ENCODE peak calls at places on chromosomes 2 and 18, in eight cellular contexts. N, G, T, R, K, I, B and M are unnamed samples.

GRCh38 chr2:210092791-210093190 is 78.4 kb downstream of the KANSL1L start:
- DNase-seq in N (no peak), G (no peak), T (no peak), R (no peak), K (no peak), I (no peak), B (no peak), M (no peak)

GRCh38 chr2:239107936-239108335 is 260.1 kb downstream of the TWIST2 start:
- DNase-seq in N (no peak), G (no peak), T (no peak), R (no peak), K (no peak), I (no peak), B (no peak), M (no peak)

GRCh38 chr2:68357608-68358337 is 7.3 kb upstream of the PLEK start:
- DNase-seq in N (peak; percentile 48), G (peak; percentile 51), T (peak; percentile 65), R (peak; percentile 31), K (no peak), I (no peak), B (peak; percentile 33), M (no peak)

GRCh38 chr2:233711312-233712008 is 1.2 kb upstream of the UGT1A5 start:
- DNase-seq in N (peak; percentile 71), G (peak; percentile 47), T (peak; percentile 78), R (peak; percentile 56), K (peak; percentile 88), I (peak; percentile 92), B (peak; percentile 60), M (peak; percentile 61)

GRCh38 chr2:236626391-236627150 is 56.9 kb downstream of the ACKR3 start:
- DNase-seq in N (no peak), G (no peak), T (peak; percentile 55), R (no peak), K (no peak), I (no peak), B (no peak), M (no peak)

GRCh38 chr18:35502062-35502461 is 4.3 kb upstream of the INO80C start:
- DNase-seq in N (no peak), G (no peak), T (no peak), R (no peak), K (no peak), I (no peak), B (no peak), M (no peak)

GRCh38 chr2:39587641-39588040 is 78.1 kb upstream of the TMEM178A start:
- DNase-seq in N (no peak), G (no peak), T (no peak), R (no peak), K (no peak), I (no peak), B (no peak), M (no peak)

GRCh38 chr2:239597216-239597615 is 196.4 kb upstream of the HDAC4 start:
- DNase-seq in N (no peak), G (no peak), T (peak; percentile 40), R (no peak), K (no peak), I (peak; percentile 33), B (no peak), M (no peak)

GRCh38 chr2:8193686-8194615 is 487.9 kb upstream of the ID2 start:
- DNase-seq in N (no peak), G (no peak), T (no peak), R (no peak), K (peak; percentile 29), I (no peak), B (no peak), M (no peak)

GRCh38 chr2:182148344-182148743 is 162.7 kb downstream of the PPP1R1C start:
- DNase-seq in N (no peak), G (no peak), T (no peak), R (no peak), K (no peak), I (no peak), B (no peak), M (no peak)

GRCh38 chr2:131656816-131657633 is 129.3 kb downstream of the CCDC74A start:
- DNase-seq in N (no peak), G (no peak), T (no peak), R (no peak), K (no peak), I (no peak), B (no peak), M (no peak)

GRCh38 chr2:218981390-218982311 is 3.3 kb downstream of the FEV start:
- DNase-seq in N (no peak), G (no peak), T (peak; percentile 54), R (no peak), K (no peak), I (peak; percentile 67), B (no peak), M (no peak)

GRCh38 chr18:45930953-45931352 is 36.2 kb downstream of the EPG5 start:
- DNase-seq in N (peak; percentile 32), G (no peak), T (no peak), R (no peak), K (no peak), I (no peak), B (no peak), M (no peak)

GRCh38 chr2:173205375-173205774 is 129.7 kb downstream of the MAP3K20 start:
- DNase-seq in N (peak; percentile 84), G (no peak), T (peak; percentile 97), R (peak; percentile 75), K (no peak), I (no peak), B (peak; percentile 89), M (peak; percentile 89)

GRCh38 chr2:46615555-46616487 is 136.5 kb downstream of the TMEM247 start:
- DNase-seq in N (no peak), G (no peak), T (no peak), R (no peak), K (no peak), I (no peak), B (no peak), M (no peak)

GRCh38 chr2:25132296-25132630 is 36.1 kb downstream of the POMC start:
- DNase-seq in N (no peak), G (no peak), T (no peak), R (no peak), K (no peak), I (no peak), B (no peak), M (no peak)
- H3K4me3 ChIP-seq in N (peak overlapping the region; percentile 45), G (no peak overlapping the region), T (no peak overlapping the region), R (peak overlapping the region; percentile 59), K (no peak overlapping the region), I (peak overlapping the region; percentile 29), B (no peak overlapping the region), M (no peak overlapping the region)

GRCh38 chr2:118844261-118845004 is 3.0 kb downstream of the EN1 start:
- DNase-seq in N (no peak), G (no peak), T (no peak), R (no peak), K (no peak), I (no peak), B (no peak), M (peak; percentile 26)

GRCh38 chr2:118843492-118844132 is 3.8 kb downstream of the EN1 start:
- DNase-seq in N (no peak), G (no peak), T (no peak), R (no peak), K (no peak), I (no peak), B (no peak), M (no peak)

GRCh38 chr2:118841450-118841827 is 6.0 kb downstream of the EN1 start:
- DNase-seq in N (no peak), G (no peak), T (no peak), R (no peak), K (no peak), I (no peak), B (no peak), M (no peak)

GRCh38 chr2:118842687-118843491 is 4.6 kb downstream of the EN1 start:
- DNase-seq in N (no peak), G (no peak), T (no peak), R (no peak), K (no peak), I (no peak), B (no peak), M (no peak)

GRCh38 chr2:118841828-118842461 is 5.5 kb downstream of the EN1 start:
- DNase-seq in N (no peak), G (no peak), T (no peak), R (no peak), K (no peak), I (no peak), B (no peak), M (no peak)
- H3K27me3 ChIP-seq in N (peaks cover 100% of the 10 kb centered on the region), G (no peaks in the 10 kb centered on the region), T (peaks cover 99% of the 10 kb centered on the region), R (peaks cover 100% of the 10 kb centered on the region), K (peaks cover 65% of the 10 kb centered on the region), I (peaks cover 96% of the 10 kb centered on the region), B (peaks cover 97% of the 10 kb centered on the region), M (peaks cover 85% of the 10 kb centered on the region)

DNA sequence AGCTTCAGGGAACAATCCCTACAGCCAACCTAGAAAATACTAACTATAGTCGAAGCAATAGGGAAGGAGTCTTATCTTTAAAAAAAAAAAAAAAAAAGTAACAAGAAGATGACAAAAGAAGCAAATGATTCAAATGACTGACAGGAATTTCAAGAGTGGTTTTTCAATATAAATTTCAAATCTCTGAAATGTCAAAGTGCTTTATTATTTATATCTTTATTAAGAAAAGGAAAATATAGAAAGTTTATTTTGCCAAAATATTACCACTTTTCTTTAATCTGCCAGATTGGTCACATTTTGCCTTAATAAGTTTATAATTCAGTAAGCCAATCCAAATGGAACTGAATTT is 63.5 kb upstream of the HNRNPA3 start:
- DNase-seq in N (no peak), G (no peak), T (no peak), R (no peak), K (no peak), I (no peak), B (no peak), M (no peak)
- H3K4me3 ChIP-seq in N (peak overlapping the region; percentile 44), G (no peak overlapping the region), T (peak overlapping the region; percentile 43), R (peak overlapping the region; percentile 62), K (no peak overlapping the region), I (peak overlapping the region; percentile 43), B (peak overlapping the region; percentile 24), M (no peak overlapping the region)

GRCh38 chr2:86335865-86336321 is 1.5 kb downstream of the REEP1 start:
- DNase-seq in N (no peak), G (no peak), T (no peak), R (no peak), K (no peak), I (no peak), B (no peak), M (no peak)
- H3K27me3 ChIP-seq in N (peaks cover 24% of the 10 kb centered on the region), G (peaks cover 14% of the 10 kb centered on the region), T (no peaks in the 10 kb centered on the region), R (peaks cover 54% of the 10 kb centered on the region), K (no peaks in the 10 kb centered on the region), I (peaks cover 39% of the 10 kb centered on the region), B (peaks cover 63% of the 10 kb centered on the region), M (no peaks in the 10 kb centered on the region)

GRCh38 chr2:88261725-88262124 is 91.6 kb downstream of the THNSL2 start:
- DNase-seq in N (no peak), G (no peak), T (no peak), R (no peak), K (no peak), I (no peak), B (no peak), M (no peak)
- H3K4me3 ChIP-seq in N (no peak overlapping the region), G (no peak overlapping the region), T (no peak overlapping the region), R (no peak overlapping the region), K (no peak overlapping the region), I (no peak overlapping the region), B (no peak overlapping the region), M (no peak overlapping the region)

GRCh38 chr2:53881360-53881759 is 21.6 kb upstream of the GPR75 start:
- DNase-seq in N (no peak), G (no peak), T (no peak), R (no peak), K (no peak), I (no peak), B (no peak), M (no peak)
- H3K27me3 ChIP-seq in N (no peaks in the 10 kb centered on the region), G (no peaks in the 10 kb centered on the region), T (no peaks in the 10 kb centered on the region), R (no peaks in the 10 kb centered on the region), K (no peaks in the 10 kb centered on the region), I (no peaks in the 10 kb centered on the region), B (no peaks in the 10 kb centered on the region), M (no peaks in the 10 kb centered on the region)

GRCh38 chr2:217901826-217902225 is 101.0 kb downstream of the TNS1 start:
- DNase-seq in N (no peak), G (no peak), T (peak; percentile 88), R (peak; percentile 40), K (no peak), I (no peak), B (no peak), M (peak; percentile 89)
- H3K4me3 ChIP-seq in N (no peak overlapping the region), G (no peak overlapping the region), T (no peak overlapping the region), R (peak overlapping the region; percentile 54), K (no peak overlapping the region), I (peak overlapping the region; percentile 43), B (no peak overlapping the region), M (no peak overlapping the region)